ENCODE peak calls at places on chromosomes 3 and 15, in ten cellular contexts. Z is IMR-90, F is endothelial cell of umbilical vein, N is breast epithelium, Q is body of pancreas, X is ovary, S is stomach, L is tibial nerve, Y is sigmoid colon, B is prostate gland. O is an unnamed sample.

GRCh38 chr3:31220431-31220830 is 312.3 kb upstream of the STT3B start:
- DNase-seq in Z (no peak), F (no peak), N (no peak), Q (no peak), X (no peak), S (no peak), L (no peak), Y (no peak), B (no peak), O (no peak)

GRCh38 chr15:62125763-62126162 is 39.3 kb downstream of the C2CD4B start:
- DNase-seq in Z (peak; percentile 50), F (peak; percentile 91), N (no peak), Q (peak; percentile 85), X (no peak), S (no peak), L (no peak), Y (no peak), B (no peak), O (no peak)

GRCh38 chr3:20668411-20668810 is 482.4 kb upstream of the SGO1 start:
- DNase-seq in Z (no peak), F (peak; percentile 45), N (no peak), Q (no peak), X (no peak), S (no peak), L (no peak), Y (no peak), B (no peak), O (no peak)

GRCh38 chr3:73204841-73205240 is 143.4 kb downstream of the EBLN2 start:
- DNase-seq in Z (no peak), F (no peak), N (no peak), Q (no peak), X (no peak), S (no peak), L (no peak), Y (no peak), B (no peak), O (no peak)

GRCh38 chr15:90629217-90629616 is 87.9 kb upstream of the BLM start:
- DNase-seq in Z (no peak), F (no peak), N (no peak), Q (no peak), X (no peak), S (no peak), L (no peak), Y (no peak), B (no peak), O (no peak)

GRCh38 chr3:41302295-41302694 is 103.0 kb downstream of the CTNNB1 start:
- DNase-seq in Z (no peak), F (no peak), N (no peak), Q (no peak), X (no peak), S (no peak), L (no peak), Y (no peak), B (no peak), O (no peak)

GRCh38 chr3:5504135-5504534 is 316.6 kb downstream of the EDEM1 start:
- DNase-seq in Z (no peak), F (no peak), N (no peak), Q (no peak), X (no peak), S (no peak), L (no peak), Y (no peak), B (no peak), O (no peak)

GRCh38 chr15:64137226-64137833 is 14.2 kb upstream of the SNX22 start:
- DNase-seq in Z (no peak), F (no peak), N (no peak), Q (no peak), X (no peak), S (no peak), L (no peak), Y (peak; percentile 55), B (no peak), O (peak; percentile 54)

GRCh38 chr3:2465842-2466241 is 367.2 kb downstream of the CNTN4 start:
- DNase-seq in Z (no peak), F (no peak), N (no peak), Q (no peak), X (no peak), S (no peak), L (no peak), Y (no peak), B (no peak), O (no peak)

GRCh38 chr3:165622356-165622755 is 214.9 kb downstream of the BCHE start:
- DNase-seq in Z (no peak), F (no peak), N (no peak), Q (no peak), X (no peak), S (no peak), L (no peak), Y (no peak), B (no peak), O (no peak)
- TF ChIP-seq CTCF in Z (no peak), F (no peak), N (no peak), Q (no peak), X (no peak), S (no peak), L (no peak), Y (no peak), B (no peak), O (no peak)

GRCh38 chr15:72198410-72199270 is 1.1 kb upstream of the GRAMD2A start:
- DNase-seq in Z (no peak), F (no peak), N (no peak), Q (no peak), X (no peak), S (no peak), L (no peak), Y (no peak), B (no peak), O (peak; percentile 83)
- H3K4me3 ChIP-seq in Z (no peak overlapping the region), F (no peak overlapping the region), N (no peak overlapping the region), Q (no peak overlapping the region), X (no peak overlapping the region), S (no peak overlapping the region), L (no peak overlapping the region), Y (no peak overlapping the region), B (no peak overlapping the region), O (no peak overlapping the region)

GRCh38 chr15:50119063-50119700 is at the start of gene ATP8B4:
- DNase-seq in Z (no peak), F (no peak), N (no peak), Q (no peak), X (no peak), S (no peak), L (no peak), Y (no peak), B (no peak), O (no peak)
- TF ChIP-seq POLR2A in Z (no peak), F (no peak), N (no peak), Q (no peak), X (no peak), S (no peak), L (no peak), Y (no peak), B (no peak), O (no peak)

DNA sequence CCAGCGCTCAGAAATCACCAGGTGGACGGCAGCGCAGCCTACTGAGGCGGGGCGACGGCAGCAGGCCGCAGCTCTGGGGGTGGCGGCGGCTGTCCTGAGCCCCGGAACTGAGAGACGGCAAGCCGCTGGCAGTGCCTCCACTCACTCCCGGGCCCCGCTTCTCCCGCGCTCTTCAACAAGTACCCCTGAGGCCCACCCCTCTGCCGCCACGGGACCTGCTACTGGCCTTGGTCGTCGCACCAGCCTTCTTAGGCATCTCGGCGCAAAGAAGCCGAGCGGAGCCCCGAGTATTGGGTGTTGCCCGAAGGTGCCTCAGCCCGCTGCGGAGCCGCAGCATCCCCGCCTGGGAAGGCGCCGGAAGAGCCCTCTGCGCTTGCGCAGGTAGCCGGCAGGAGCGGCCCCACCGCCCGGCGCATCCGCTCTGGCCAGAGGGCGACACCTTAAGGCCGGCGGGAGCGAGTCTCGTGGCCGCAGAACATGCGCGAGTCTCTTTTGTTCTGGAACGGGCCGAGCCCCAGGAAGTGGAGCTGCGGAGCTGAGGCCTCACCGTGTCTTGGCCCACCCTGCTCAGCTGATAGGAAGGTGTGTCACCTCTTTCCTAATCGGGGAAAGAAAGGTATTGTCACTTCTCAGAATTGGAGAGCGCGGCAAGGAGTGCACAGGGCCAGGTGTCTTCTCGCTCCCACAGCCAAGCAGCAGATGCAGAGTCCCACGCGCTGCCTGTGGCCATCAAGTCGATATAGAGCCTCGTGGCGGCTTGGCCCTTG is at the start of gene C15orf40:
- DNase-seq in Z (peak; percentile 90), F (peak; percentile 89), N (peak; percentile 76), Q (peak; percentile 92), X (peak; percentile 92), S (peak; percentile 93), L (peak; percentile 76), Y (peak; percentile 95), B (peak; percentile 88), O (peak; percentile 96)
- TF ChIP-seq CTCF in Z (peak; percentile 74), F (peak; percentile 75), N (peak; percentile 63), Q (peak; percentile 82), X (peak; percentile 68), S (peak; percentile 61), L (peak; percentile 82), Y (peak; percentile 54), B (peak; percentile 94), O (no peak)

O was measured in lower leg skin.